ENCODE peak calls at places on chromosomes 5 and 9, in seven cellular contexts. One of them, this sample, is unnamed.

GRCh38 chr5:72156921-72157320 is 49.6 kb downstream of the MAP1B start:
- DNase-seq in fibroblast of lung: peak; percentile 98
- DNase-seq in neural progenitor cell: no peak
- DNase-seq in K562: no peak
- DNase-seq in astrocyte: peak; percentile 98
- DNase-seq in endothelial cell of umbilical vein: peak; percentile 61
- DNase-seq in GM23248: peak; percentile 94
- DNase-seq in this sample: no peak

GRCh38 chr5:120938604-120939003 is 474.5 kb downstream of the PRR16 start:
- DNase-seq in fibroblast of lung: no peak
- DNase-seq in neural progenitor cell: no peak
- DNase-seq in K562: no peak
- DNase-seq in astrocyte: no peak
- DNase-seq in endothelial cell of umbilical vein: no peak
- DNase-seq in GM23248: no peak
- DNase-seq in this sample: no peak

GRCh38 chr5:61599370-61600140 is 267.5 kb downstream of the ZSWIM6 start:
- DNase-seq in fibroblast of lung: peak; percentile 34
- DNase-seq in neural progenitor cell: no peak
- DNase-seq in K562: no peak
- DNase-seq in astrocyte: peak; percentile 23
- DNase-seq in endothelial cell of umbilical vein: peak; percentile 10
- DNase-seq in GM23248: peak; percentile 24
- DNase-seq in this sample: no peak

GRCh38 chr9:91178281-91179236 is 183.2 kb downstream of the AUH start:
- DNase-seq in fibroblast of lung: no peak
- DNase-seq in neural progenitor cell: no peak
- DNase-seq in K562: no peak
- DNase-seq in astrocyte: no peak
- DNase-seq in endothelial cell of umbilical vein: no peak
- DNase-seq in GM23248: no peak
- DNase-seq in this sample: no peak

GRCh38 chr9:18330736-18331335 is 143.1 kb upstream of the ADAMTSL1 start:
- DNase-seq in fibroblast of lung: no peak
- DNase-seq in neural progenitor cell: peak; percentile 19
- DNase-seq in K562: no peak
- DNase-seq in astrocyte: no peak
- DNase-seq in endothelial cell of umbilical vein: peak; percentile 70
- DNase-seq in GM23248: no peak
- DNase-seq in this sample: no peak

GRCh38 chr9:133258061-133259015 is 16.7 kb downstream of the ABO start:
- DNase-seq in fibroblast of lung: no peak
- DNase-seq in neural progenitor cell: no peak
- DNase-seq in K562: peak; percentile 50
- DNase-seq in astrocyte: no peak
- DNase-seq in endothelial cell of umbilical vein: no peak
- DNase-seq in GM23248: no peak
- DNase-seq in this sample: no peak

GRCh38 chr9:32820322-32820721 is 37.0 kb downstream of the TMEM215 start:
- DNase-seq in fibroblast of lung: no peak
- DNase-seq in neural progenitor cell: no peak
- DNase-seq in K562: no peak
- DNase-seq in astrocyte: no peak
- DNase-seq in endothelial cell of umbilical vein: no peak
- DNase-seq in GM23248: no peak
- DNase-seq in this sample: no peak

GRCh38 chr5:54651482-54652076 is 134.0 kb downstream of the SNX18 start:
- DNase-seq in fibroblast of lung: peak; percentile 65
- DNase-seq in neural progenitor cell: no peak
- DNase-seq in K562: no peak
- DNase-seq in astrocyte: peak; percentile 57
- DNase-seq in endothelial cell of umbilical vein: peak; percentile 11
- DNase-seq in GM23248: peak; percentile 42
- DNase-seq in this sample: no peak

GRCh38 chr5:67144183-67144639 is 52.4 kb downstream of the CD180 start:
- DNase-seq in fibroblast of lung: no peak
- DNase-seq in neural progenitor cell: no peak
- DNase-seq in K562: no peak
- DNase-seq in astrocyte: no peak
- DNase-seq in endothelial cell of umbilical vein: no peak
- DNase-seq in GM23248: no peak
- DNase-seq in this sample: no peak

GRCh38 chr5:175741556-175741955 is 83.7 kb downstream of the HRH2 start:
- DNase-seq in fibroblast of lung: no peak
- DNase-seq in neural progenitor cell: no peak
- DNase-seq in K562: no peak
- DNase-seq in astrocyte: no peak
- DNase-seq in endothelial cell of umbilical vein: no peak
- DNase-seq in GM23248: no peak
- DNase-seq in this sample: no peak

GRCh38 chr9:137301086-137301947 is 754 bp downstream of the NRARP start:
- DNase-seq in fibroblast of lung: peak; percentile 58
- DNase-seq in neural progenitor cell: peak; percentile 91
- DNase-seq in K562: peak; percentile 70
- DNase-seq in astrocyte: peak; percentile 43
- DNase-seq in endothelial cell of umbilical vein: peak; percentile 63
- DNase-seq in GM23248: peak; percentile 59
- DNase-seq in this sample: no peak

GRCh38 chr9:115204827-115205506 is 87.0 kb upstream of the TNC start:
- DNase-seq in fibroblast of lung: peak; percentile 97
- DNase-seq in neural progenitor cell: no peak
- DNase-seq in K562: no peak
- DNase-seq in astrocyte: peak; percentile 96
- DNase-seq in endothelial cell of umbilical vein: no peak
- DNase-seq in GM23248: peak; percentile 89
- DNase-seq in this sample: no peak

GRCh38 chr5:131417240-131417869 is 153.5 kb downstream of the CDC42SE2 start:
- DNase-seq in fibroblast of lung: peak; percentile 61
- DNase-seq in neural progenitor cell: peak; percentile 85
- DNase-seq in K562: peak; percentile 60
- DNase-seq in astrocyte: peak; percentile 44
- DNase-seq in endothelial cell of umbilical vein: peak; percentile 79
- DNase-seq in GM23248: peak; percentile 80
- DNase-seq in this sample: peak; percentile 79

GRCh38 chr9:111222757-111223156 is 107.3 kb downstream of the OR2K2 start:
- DNase-seq in fibroblast of lung: no peak
- DNase-seq in neural progenitor cell: no peak
- DNase-seq in K562: no peak
- DNase-seq in astrocyte: no peak
- DNase-seq in endothelial cell of umbilical vein: no peak
- DNase-seq in GM23248: no peak
- DNase-seq in this sample: no peak

GRCh38 chr9:114756920-114757319 is 48.9 kb downstream of the TNFSF15 start:
- DNase-seq in fibroblast of lung: no peak
- DNase-seq in neural progenitor cell: no peak
- DNase-seq in K562: no peak
- DNase-seq in astrocyte: no peak
- DNase-seq in endothelial cell of umbilical vein: no peak
- DNase-seq in GM23248: no peak
- DNase-seq in this sample: no peak

GRCh38 chr5:176781638-176782570 is 28.5 kb upstream of the UNC5A start:
- DNase-seq in fibroblast of lung: no peak
- DNase-seq in neural progenitor cell: no peak
- DNase-seq in K562: no peak
- DNase-seq in astrocyte: no peak
- DNase-seq in endothelial cell of umbilical vein: no peak
- DNase-seq in GM23248: no peak
- DNase-seq in this sample: no peak

GRCh38 chr5:112338681-112339337 is 80.3 kb downstream of the EPB41L4A start:
- DNase-seq in fibroblast of lung: peak; percentile 45
- DNase-seq in neural progenitor cell: no peak
- DNase-seq in K562: no peak
- DNase-seq in astrocyte: peak; percentile 35
- DNase-seq in endothelial cell of umbilical vein: peak; percentile 91
- DNase-seq in GM23248: peak; percentile 62
- DNase-seq in this sample: no peak

GRCh38 chr9:73030370-73031039 is 77.7 kb upstream of the ALDH1A1 start:
- DNase-seq in fibroblast of lung: no peak
- DNase-seq in neural progenitor cell: no peak
- DNase-seq in K562: no peak
- DNase-seq in astrocyte: no peak
- DNase-seq in endothelial cell of umbilical vein: no peak
- DNase-seq in GM23248: no peak
- DNase-seq in this sample: no peak

GRCh38 chr5:170511550-170511949 is 7.7 kb downstream of the KCNIP1 start:
- DNase-seq in fibroblast of lung: no peak
- DNase-seq in neural progenitor cell: no peak
- DNase-seq in K562: no peak
- DNase-seq in astrocyte: no peak
- DNase-seq in endothelial cell of umbilical vein: no peak
- DNase-seq in GM23248: no peak
- DNase-seq in this sample: no peak

GRCh38 chr5:69295088-69295754 is 37.4 kb downstream of the CCDC125 start:
- DNase-seq in fibroblast of lung: peak; percentile 84
- DNase-seq in neural progenitor cell: peak; percentile 14
- DNase-seq in K562: no peak
- DNase-seq in astrocyte: peak; percentile 80
- DNase-seq in endothelial cell of umbilical vein: peak; percentile 84
- DNase-seq in GM23248: peak; percentile 68
- DNase-seq in this sample: no peak

GRCh38 chr9:34992376-34992951 is 2.9 kb downstream of the DNAJB5 start:
- DNase-seq in fibroblast of lung: peak; percentile 94
- DNase-seq in neural progenitor cell: peak; percentile 8
- DNase-seq in K562: peak; percentile 39
- DNase-seq in astrocyte: peak; percentile 90
- DNase-seq in endothelial cell of umbilical vein: peak; percentile 85
- DNase-seq in GM23248: peak; percentile 94
- DNase-seq in this sample: no peak

GRCh38 chr9:130662099-130662926 is 2.1 kb upstream of the PRDM12 start:
- DNase-seq in fibroblast of lung: no peak
- DNase-seq in neural progenitor cell: peak; percentile 65
- DNase-seq in K562: no peak
- DNase-seq in astrocyte: no peak
- DNase-seq in endothelial cell of umbilical vein: no peak
- DNase-seq in GM23248: no peak
- DNase-seq in this sample: no peak

GRCh38 chr9:130660683-130661460 is 3.5 kb upstream of the PRDM12 start:
- DNase-seq in fibroblast of lung: no peak
- DNase-seq in neural progenitor cell: peak; percentile 82
- DNase-seq in K562: peak; percentile 60
- DNase-seq in astrocyte: no peak
- DNase-seq in endothelial cell of umbilical vein: no peak
- DNase-seq in GM23248: peak; percentile 30
- DNase-seq in this sample: no peak

GRCh38 chr9:130662927-130663257 is 1.5 kb upstream of the PRDM12 start:
- DNase-seq in fibroblast of lung: no peak
- DNase-seq in neural progenitor cell: peak; percentile 42
- DNase-seq in K562: no peak
- DNase-seq in astrocyte: no peak
- DNase-seq in endothelial cell of umbilical vein: no peak
- DNase-seq in GM23248: no peak
- DNase-seq in this sample: no peak

GRCh38 chr9:130660326-130660682 is 4.1 kb upstream of the PRDM12 start:
- DNase-seq in fibroblast of lung: no peak
- DNase-seq in neural progenitor cell: no peak
- DNase-seq in K562: no peak
- DNase-seq in astrocyte: no peak
- DNase-seq in endothelial cell of umbilical vein: no peak
- DNase-seq in GM23248: no peak
- DNase-seq in this sample: no peak

DNA sequence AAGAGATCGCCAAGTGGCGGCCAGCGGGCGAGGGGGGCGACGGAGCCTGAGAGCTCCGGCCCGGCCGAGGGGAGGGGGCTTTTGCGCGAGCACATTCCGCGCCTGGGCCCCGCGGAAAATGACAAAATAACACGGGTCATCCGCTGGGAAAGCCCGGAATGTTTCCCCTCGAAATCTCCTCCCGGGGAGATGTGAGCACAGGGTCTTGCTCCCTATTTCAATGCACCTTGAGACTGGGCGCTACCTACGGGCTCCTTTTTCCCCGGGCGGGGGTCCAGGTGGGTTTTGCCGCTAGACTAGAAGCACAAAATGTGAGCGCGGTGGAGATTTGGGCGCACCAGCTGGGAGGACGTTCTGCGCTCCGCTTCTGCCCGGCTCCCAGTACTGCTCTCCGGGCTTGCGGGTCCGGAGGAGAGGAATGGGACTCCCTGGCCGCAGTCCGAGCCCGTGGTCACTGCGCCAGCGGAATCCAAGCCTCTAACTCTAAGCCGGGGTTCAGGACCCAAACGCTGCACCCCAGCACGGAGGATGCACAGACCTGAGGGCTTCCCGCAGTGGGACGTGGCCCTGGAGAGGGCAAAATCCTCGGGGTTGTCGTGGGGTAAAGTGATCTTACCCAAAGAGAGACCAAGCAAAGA is 2.8 kb upstream of the PRDM12 start:
- DNase-seq in fibroblast of lung: no peak
- DNase-seq in neural progenitor cell: peak; percentile 58
- DNase-seq in K562: no peak
- DNase-seq in astrocyte: no peak
- DNase-seq in endothelial cell of umbilical vein: no peak
- DNase-seq in GM23248: no peak
- DNase-seq in this sample: no peak
- H3K9ac ChIP-seq in fibroblast of lung: no peak overlapping the region
- H3K9ac ChIP-seq in neural progenitor cell: no peak overlapping the region
- H3K9ac ChIP-seq in K562: no peak overlapping the region
- H3K9ac ChIP-seq in astrocyte: no peak overlapping the region
- H3K9ac ChIP-seq in endothelial cell of umbilical vein: no peak overlapping the region
- H3K9ac ChIP-seq in GM23248: no peak overlapping the region
- H3K9ac ChIP-seq in this sample: no peak overlapping the region

GRCh38 chr5:77733130-77733529 is 43.0 kb downstream of the TBCA start:
- DNase-seq in fibroblast of lung: no peak
- DNase-seq in neural progenitor cell: no peak
- DNase-seq in K562: no peak
- DNase-seq in astrocyte: no peak
- DNase-seq in endothelial cell of umbilical vein: no peak
- DNase-seq in GM23248: no peak
- DNase-seq in this sample: no peak
- H3K79me2 ChIP-seq in fibroblast of lung: peaks cover 35% of the 10 kb centered on the region
- H3K79me2 ChIP-seq in neural progenitor cell: peaks cover 93% of the 10 kb centered on the region
- H3K79me2 ChIP-seq in K562: peaks cover 95% of the 10 kb centered on the region
- H3K79me2 ChIP-seq in astrocyte: peaks cover 95% of the 10 kb centered on the region
- H3K79me2 ChIP-seq in endothelial cell of umbilical vein: peaks cover 70% of the 10 kb centered on the region
- H3K79me2 ChIP-seq in GM23248: peaks cover 100% of the 10 kb centered on the region
- H3K79me2 ChIP-seq in this sample: peaks cover 100% of the 10 kb centered on the region

DNA sequence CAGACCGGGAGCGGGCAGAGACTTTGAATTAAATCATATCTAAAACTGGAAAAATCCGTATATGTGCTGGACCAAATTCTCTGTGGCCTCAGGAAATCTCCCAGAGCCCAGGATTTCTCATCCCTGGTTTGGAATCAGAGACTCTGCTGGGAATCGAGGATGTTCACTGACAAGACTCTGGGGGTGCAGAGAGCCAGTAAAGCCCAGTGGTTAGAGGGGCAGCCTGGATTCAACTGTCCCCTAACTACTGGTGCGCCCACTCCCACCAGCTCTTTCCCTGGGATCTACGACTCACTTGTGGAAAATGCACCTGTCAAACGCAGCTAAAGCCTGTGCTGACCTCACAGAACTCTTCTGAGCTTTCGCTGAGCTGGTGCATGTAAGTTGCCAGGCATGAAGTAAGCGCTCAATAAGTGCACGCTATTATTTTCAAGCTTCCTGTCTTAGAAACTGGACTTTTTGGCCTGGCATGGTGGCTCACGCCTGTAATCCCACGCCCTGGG is 20.5 kb upstream of the TOR2A start:
- DNase-seq in fibroblast of lung: no peak
- DNase-seq in neural progenitor cell: no peak
- DNase-seq in K562: no peak
- DNase-seq in astrocyte: no peak
- DNase-seq in endothelial cell of umbilical vein: peak; percentile 42
- DNase-seq in GM23248: no peak
- DNase-seq in this sample: no peak
- TF ChIP-seq EZH2 in fibroblast of lung: peak; percentile 70
- TF ChIP-seq EZH2 in neural progenitor cell: no peak
- TF ChIP-seq EZH2 in K562: no peak
- TF ChIP-seq EZH2 in astrocyte: no peak
- TF ChIP-seq EZH2 in endothelial cell of umbilical vein: no peak
- TF ChIP-seq EZH2 in GM23248: peak; percentile 78
- TF ChIP-seq EZH2 in this sample: no peak

GRCh38 chr9:16735000-16735399 is 135.5 kb downstream of the BNC2 start:
- DNase-seq in fibroblast of lung: no peak
- DNase-seq in neural progenitor cell: no peak
- DNase-seq in K562: no peak
- DNase-seq in astrocyte: no peak
- DNase-seq in endothelial cell of umbilical vein: no peak
- DNase-seq in GM23248: no peak
- DNase-seq in this sample: no peak
- H3K9ac ChIP-seq in fibroblast of lung: no peak overlapping the region
- H3K9ac ChIP-seq in neural progenitor cell: no peak overlapping the region
- H3K9ac ChIP-seq in K562: no peak overlapping the region
- H3K9ac ChIP-seq in astrocyte: no peak overlapping the region
- H3K9ac ChIP-seq in endothelial cell of umbilical vein: no peak overlapping the region
- H3K9ac ChIP-seq in GM23248: no peak overlapping the region
- H3K9ac ChIP-seq in this sample: no peak overlapping the region

This sample was measured in DND-41.